ENCODE peak calls at places on chromosome 2, in eight cellular contexts. J is HepG2, K is pancreas, N is stomach, I is tibial artery, Z is transverse colon, T is fibroblast of lung, R is colonic mucosa. G is an unnamed sample.

GRCh38 chr2:12948963-12949353 is 232.2 kb downstream of the TRIB2 start:
- DNase-seq in J (no peak), K (no peak), N (no peak), I (no peak), Z (no peak), T (no peak), R (no peak), G (no peak)

GRCh38 chr2:28976584-28976983 is 4.5 kb upstream of the TOGARAM2 start:
- DNase-seq in J (peak; percentile 51), K (no peak), N (no peak), I (no peak), Z (no peak), T (peak; percentile 93), R (no peak), G (no peak)

GRCh38 chr2:75465317-75465998 is 95.3 kb downstream of the EVA1A start:
- DNase-seq in J (peak; percentile 61), K (no peak), N (no peak), I (no peak), Z (no peak), T (peak; percentile 43), R (no peak), G (no peak)

GRCh38 chr2:124683536-124684407 is 658.7 kb downstream of the CNTNAP5 start:
- DNase-seq in J (no peak), K (no peak), N (no peak), I (no peak), Z (no peak), T (peak; percentile 42), R (no peak), G (no peak)

GRCh38 chr2:157194097-157194688 is 63.3 kb upstream of the GALNT5 start:
- DNase-seq in J (peak; percentile 46), K (no peak), N (no peak), I (no peak), Z (peak; percentile 10), T (peak; percentile 62), R (no peak), G (peak; percentile 22)

GRCh38 chr2:21422050-21422449 is 298.3 kb downstream of the TDRD15 start:
- DNase-seq in J (peak; percentile 23), K (peak; percentile 54), N (no peak), I (no peak), Z (peak; percentile 16), T (no peak), R (peak; percentile 27), G (peak; percentile 3)

GRCh38 chr2:222907790-222908431 is 47.1 kb downstream of the ACSL3 start:
- DNase-seq in J (peak; percentile 67), K (no peak), N (no peak), I (no peak), Z (no peak), T (peak; percentile 75), R (no peak), G (no peak)

GRCh38 chr2:102502576-102502975 is 29.6 kb downstream of the SLC9A4 start:
- DNase-seq in J (no peak), K (no peak), N (no peak), I (no peak), Z (no peak), T (no peak), R (no peak), G (no peak)

GRCh38 chr2:119011162-119011909 is 69.3 kb downstream of the MARCO start:
- DNase-seq in J (peak; percentile 33), K (peak; percentile 90), N (peak; percentile 49), I (no peak), Z (peak; percentile 39), T (peak; percentile 28), R (no peak), G (peak; percentile 21)

GRCh38 chr2:174959787-174960186 is 45.4 kb downstream of the CHN1 start:
- DNase-seq in J (no peak), K (no peak), N (no peak), I (no peak), Z (no peak), T (no peak), R (no peak), G (no peak)

GRCh38 chr2:45834372-45834771 is 182.9 kb downstream of the PRKCE start:
- DNase-seq in J (no peak), K (no peak), N (no peak), I (no peak), Z (no peak), T (no peak), R (no peak), G (no peak)

GRCh38 chr2:99507964-99508818 is 18.4 kb upstream of the REV1 start:
- DNase-seq in J (no peak), K (no peak), N (no peak), I (no peak), Z (no peak), T (no peak), R (no peak), G (no peak)

GRCh38 chr2:10126627-10127026 is 4.1 kb downstream of the RRM2 start:
- DNase-seq in J (no peak), K (peak; percentile 30), N (no peak), I (no peak), Z (no peak), T (peak; percentile 74), R (no peak), G (no peak)

GRCh38 chr2:227653419-227653818 is 13.2 kb upstream of the SCYGR5 start:
- DNase-seq in J (peak; percentile 84), K (no peak), N (no peak), I (no peak), Z (no peak), T (peak; percentile 32), R (no peak), G (no peak)

GRCh38 chr2:14401838-14402237 is 230.7 kb upstream of the LRATD1 start:
- DNase-seq in J (no peak), K (no peak), N (no peak), I (no peak), Z (no peak), T (no peak), R (no peak), G (no peak)

GRCh38 chr2:42256502-42256901 is 87.3 kb downstream of the EML4 start:
- DNase-seq in J (no peak), K (no peak), N (no peak), I (no peak), Z (no peak), T (no peak), R (no peak), G (peak; percentile 31)

GRCh38 chr2:18178736-18179349 is 300.4 kb downstream of the KCNS3 start:
- DNase-seq in J (peak; percentile 28), K (no peak), N (peak; percentile 37), I (no peak), Z (peak; percentile 13), T (peak; percentile 53), R (peak; percentile 33), G (no peak)

GRCh38 chr2:241989074-241989473 is 119.5 kb downstream of the RTP5 start:
- DNase-seq in J (no peak), K (peak; percentile 35), N (peak; percentile 20), I (no peak), Z (no peak), T (no peak), R (no peak), G (no peak)

GRCh38 chr2:241992753-241993152 is 123.2 kb downstream of the RTP5 start:
- DNase-seq in J (no peak), K (peak; percentile 47), N (no peak), I (peak; percentile 34), Z (no peak), T (no peak), R (no peak), G (no peak)

GRCh38 chr2:241990466-241990865 is 120.9 kb downstream of the RTP5 start:
- DNase-seq in J (no peak), K (no peak), N (no peak), I (no peak), Z (no peak), T (no peak), R (no peak), G (no peak)

GRCh38 chr2:241993386-241994005 is 124.0 kb downstream of the RTP5 start:
- DNase-seq in J (no peak), K (peak; percentile 39), N (no peak), I (peak; percentile 39), Z (no peak), T (no peak), R (no peak), G (no peak)

DNA sequence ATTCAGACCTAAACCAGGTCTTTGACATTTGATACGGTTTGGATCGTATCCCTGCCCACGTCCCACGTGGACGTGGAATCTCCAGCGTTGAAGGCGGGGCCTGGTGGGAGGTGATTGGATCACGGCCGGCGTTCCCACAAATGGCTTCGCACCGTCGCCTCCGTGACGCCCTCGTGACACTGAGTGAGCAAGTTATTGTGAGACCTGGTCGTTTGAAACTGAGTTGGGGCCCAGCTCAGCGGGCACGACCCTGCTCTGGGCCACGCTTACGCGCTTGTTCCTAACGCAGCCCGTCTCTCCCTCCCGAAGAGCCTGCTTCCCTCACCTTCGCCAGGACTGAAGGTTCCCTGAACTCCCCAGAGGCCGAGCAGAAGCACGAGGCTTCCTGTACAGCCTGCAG is 121.7 kb downstream of the RTP5 start:
- DNase-seq in J (no peak), K (peak; percentile 41), N (no peak), I (peak; percentile 53), Z (no peak), T (no peak), R (no peak), G (no peak)
- H3K4me3 ChIP-seq in J (no peak overlapping the region), K (no peak overlapping the region), N (no peak overlapping the region), I (no peak overlapping the region), Z (no peak overlapping the region), T (no peak overlapping the region), R (no peak overlapping the region), G (no peak overlapping the region)

GRCh38 chr2:136527560-136527959 is 237.8 kb upstream of the THSD7B start:
- DNase-seq in J (peak; percentile 41), K (no peak), N (no peak), I (no peak), Z (no peak), T (peak; percentile 3), R (no peak), G (no peak)
- TF ChIP-seq CTCF in J (no peak), K (no peak), N (no peak), I (no peak), Z (no peak), T (no peak), R (no peak), G (no peak)

DNA sequence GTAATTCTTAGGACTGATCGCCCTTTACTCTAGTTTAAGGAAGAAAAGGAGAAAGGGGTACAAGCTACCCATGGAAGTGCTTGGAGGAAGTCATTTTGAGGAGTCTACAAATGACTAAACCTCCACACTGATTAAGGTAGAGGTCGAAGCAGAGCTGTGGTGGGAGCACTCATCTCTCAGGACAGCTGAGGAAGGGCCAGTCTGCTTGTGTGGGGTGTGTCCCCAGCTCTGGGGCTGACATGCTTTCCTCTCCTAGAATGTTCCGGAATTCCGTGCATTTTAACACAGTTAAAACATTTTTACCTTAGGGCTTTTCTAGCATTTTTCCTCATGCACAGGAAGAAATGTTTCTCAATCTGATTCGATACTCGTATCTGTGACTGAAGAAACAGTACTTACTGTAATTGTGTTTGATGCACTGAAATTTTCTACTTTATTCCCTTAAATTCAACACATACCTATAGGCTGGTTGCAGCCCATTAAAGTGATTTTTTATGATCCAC is 135.1 kb downstream of the NCK2 start:
- DNase-seq in J (no peak), K (no peak), N (no peak), I (no peak), Z (no peak), T (no peak), R (no peak), G (no peak)
- H3K36me3 ChIP-seq in J (peaks cover 3% of the 10 kb centered on the region), K (no peaks in the 10 kb centered on the region), N (peaks cover 23% of the 10 kb centered on the region), I (peaks cover 18% of the 10 kb centered on the region), Z (no peaks in the 10 kb centered on the region), T (peaks cover 4% of the 10 kb centered on the region), R (peaks cover 4% of the 10 kb centered on the region), G (peaks cover 9% of the 10 kb centered on the region)

DNA sequence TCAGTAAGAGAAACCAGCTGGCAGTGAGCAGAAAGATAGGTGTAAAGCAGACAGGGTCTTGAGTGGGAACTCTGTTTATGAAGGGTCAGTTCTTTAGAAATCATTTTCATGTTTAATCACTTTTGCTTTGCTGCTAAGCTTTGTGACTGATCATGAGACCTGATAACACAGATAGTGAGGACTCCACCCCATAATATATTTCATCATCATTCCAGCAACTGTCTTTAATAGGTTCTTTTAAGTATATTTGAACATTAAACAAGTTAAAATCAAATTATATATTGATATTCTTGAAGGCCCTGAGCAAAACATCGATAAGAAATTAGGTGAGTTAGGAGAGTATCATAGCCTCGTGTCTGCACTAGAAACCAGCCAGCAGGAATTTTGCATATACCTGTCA is 31.7 kb downstream of the HADHB start:
- DNase-seq in J (no peak), K (no peak), N (no peak), I (no peak), Z (no peak), T (no peak), R (no peak), G (no peak)
- H3K4me3 ChIP-seq in J (no peak overlapping the region), K (no peak overlapping the region), N (no peak overlapping the region), I (no peak overlapping the region), Z (no peak overlapping the region), T (no peak overlapping the region), R (no peak overlapping the region), G (no peak overlapping the region)